ENCODE peak calls at places on chromosomes 11 and 22, in seven cellular contexts. One of them, this sample, is unnamed.
A peak's percentile ranks its signal among the peaks of the same experiment; 100 is the strongest.

GRCh38 chr22:41106122-41106968 is 14.0 kb downstream of the EP300 start:
- DNase-seq in colonic mucosa: no peak
- DNase-seq in Calu3: no peak
- DNase-seq in SK-N-SH: no peak
- DNase-seq in transverse colon: no peak
- DNase-seq in breast epithelium: no peak
- DNase-seq in GM20000: no peak
- DNase-seq in this sample: peak; percentile 16

GRCh38 chr11:78226684-78227680 is 38.3 kb downstream of the USP35 start:
- DNase-seq in GM20000: peak; percentile 35
- DNase-seq in Calu3: no peak
- DNase-seq in SK-N-SH: no peak
- DNase-seq in colonic mucosa: no peak
- DNase-seq in transverse colon: no peak
- DNase-seq in breast epithelium: no peak
- DNase-seq in this sample: no peak

GRCh38 chr22:19516378-19517170 is 7.6 kb downstream of the CLDN5 start:
- DNase-seq in transverse colon: no peak
- DNase-seq in breast epithelium: no peak
- DNase-seq in colonic mucosa: no peak
- DNase-seq in Calu3: no peak
- DNase-seq in GM20000: no peak
- DNase-seq in SK-N-SH: no peak
- DNase-seq in this sample: no peak

GRCh38 chr11:74449369-74449931 is 17.9 kb downstream of the KCNE3 start:
- DNase-seq in transverse colon: peak; percentile 39
- DNase-seq in Calu3: peak; percentile 60
- DNase-seq in GM20000: peak; percentile 68
- DNase-seq in breast epithelium: no peak
- DNase-seq in colonic mucosa: peak; percentile 63
- DNase-seq in SK-N-SH: peak; percentile 56
- DNase-seq in this sample: peak; percentile 81

GRCh38 chr22:19524170-19525115 is at the start of gene CLDN5:
- DNase-seq in breast epithelium: peak; percentile 59
- DNase-seq in GM20000: peak; percentile 54
- DNase-seq in Calu3: no peak
- DNase-seq in SK-N-SH: peak; percentile 89
- DNase-seq in colonic mucosa: no peak
- DNase-seq in transverse colon: no peak
- DNase-seq in this sample: peak; percentile 9

GRCh38 chr22:32067613-32068012 is 24.6 kb downstream of the SLC5A1 start:
- DNase-seq in colonic mucosa: no peak
- DNase-seq in Calu3: no peak
- DNase-seq in transverse colon: no peak
- DNase-seq in breast epithelium: no peak
- DNase-seq in GM20000: no peak
- DNase-seq in SK-N-SH: no peak
- DNase-seq in this sample: no peak

GRCh38 chr11:31817054-31817620 is 6.0 kb upstream of the PAX6 start:
- DNase-seq in Calu3: no peak
- DNase-seq in breast epithelium: no peak
- DNase-seq in SK-N-SH: peak; percentile 38
- DNase-seq in transverse colon: no peak
- DNase-seq in colonic mucosa: no peak
- DNase-seq in GM20000: peak; percentile 60
- DNase-seq in this sample: no peak

GRCh38 chr22:32164084-32164894 is 5.2 kb upstream of the C22orf42 start:
- DNase-seq in breast epithelium: no peak
- DNase-seq in GM20000: no peak
- DNase-seq in transverse colon: no peak
- DNase-seq in Calu3: no peak
- DNase-seq in SK-N-SH: no peak
- DNase-seq in colonic mucosa: no peak
- DNase-seq in this sample: no peak

GRCh38 chr22:42399315-42400271 is 32.6 kb downstream of the NFAM1 start:
- DNase-seq in SK-N-SH: peak; percentile 81
- DNase-seq in breast epithelium: no peak
- DNase-seq in Calu3: no peak
- DNase-seq in transverse colon: peak; percentile 40
- DNase-seq in colonic mucosa: peak; percentile 36
- DNase-seq in GM20000: no peak
- DNase-seq in this sample: peak; percentile 10

GRCh38 chr22:31177420-31178162 is 17.6 kb downstream of the RNF185 start:
- DNase-seq in colonic mucosa: no peak
- DNase-seq in transverse colon: no peak
- DNase-seq in SK-N-SH: no peak
- DNase-seq in Calu3: no peak
- DNase-seq in breast epithelium: no peak
- DNase-seq in GM20000: no peak
- DNase-seq in this sample: peak; percentile 87

GRCh38 chr11:15158351-15159015 is 43.8 kb downstream of the INSC start:
- DNase-seq in GM20000: no peak
- DNase-seq in transverse colon: no peak
- DNase-seq in Calu3: no peak
- DNase-seq in colonic mucosa: no peak
- DNase-seq in breast epithelium: no peak
- DNase-seq in SK-N-SH: no peak
- DNase-seq in this sample: peak; percentile 59

GRCh38 chr11:96393753-96394348 is 4.0 kb downstream of the JRKL start:
- DNase-seq in GM20000: peak; percentile 31
- DNase-seq in SK-N-SH: peak; percentile 45
- DNase-seq in transverse colon: no peak
- DNase-seq in colonic mucosa: no peak
- DNase-seq in breast epithelium: no peak
- DNase-seq in Calu3: no peak
- DNase-seq in this sample: peak; percentile 61

GRCh38 chr11:79060081-79060480 is 380.7 kb downstream of the TENM4 start:
- DNase-seq in transverse colon: no peak
- DNase-seq in colonic mucosa: no peak
- DNase-seq in SK-N-SH: peak; percentile 57
- DNase-seq in GM20000: no peak
- DNase-seq in Calu3: no peak
- DNase-seq in breast epithelium: no peak
- DNase-seq in this sample: no peak

GRCh38 chr11:78365381-78365792 is 52.2 kb downstream of the GAB2 start:
- DNase-seq in breast epithelium: no peak
- DNase-seq in transverse colon: no peak
- DNase-seq in Calu3: peak; percentile 61
- DNase-seq in colonic mucosa: no peak
- DNase-seq in SK-N-SH: no peak
- DNase-seq in GM20000: no peak
- DNase-seq in this sample: no peak

GRCh38 chr11:13761712-13762111 is 93.2 kb downstream of the FAR1 start:
- DNase-seq in transverse colon: no peak
- DNase-seq in Calu3: no peak
- DNase-seq in GM20000: no peak
- DNase-seq in colonic mucosa: no peak
- DNase-seq in breast epithelium: no peak
- DNase-seq in SK-N-SH: no peak
- DNase-seq in this sample: no peak

GRCh38 chr11:67393437-67393836 is 1.7 kb downstream of the RAD9A start:
- DNase-seq in SK-N-SH: no peak
- DNase-seq in transverse colon: no peak
- DNase-seq in breast epithelium: no peak
- DNase-seq in colonic mucosa: no peak
- DNase-seq in Calu3: no peak
- DNase-seq in GM20000: no peak
- DNase-seq in this sample: no peak

GRCh38 chr11:65425105-65425970 is 2.7 kb downstream of the NEAT1 start:
- DNase-seq in transverse colon: peak; percentile 69
- DNase-seq in Calu3: peak; percentile 62
- DNase-seq in SK-N-SH: no peak
- DNase-seq in breast epithelium: peak; percentile 51
- DNase-seq in colonic mucosa: peak; percentile 73
- DNase-seq in GM20000: peak; percentile 32
- DNase-seq in this sample: peak; percentile 74

GRCh38 chr11:44556735-44557409 is 8.6 kb upstream of the CD82 start:
- DNase-seq in breast epithelium: no peak
- DNase-seq in SK-N-SH: no peak
- DNase-seq in transverse colon: peak; percentile 65
- DNase-seq in colonic mucosa: peak; percentile 72
- DNase-seq in Calu3: peak; percentile 70
- DNase-seq in GM20000: no peak
- DNase-seq in this sample: peak; percentile 63

DNA sequence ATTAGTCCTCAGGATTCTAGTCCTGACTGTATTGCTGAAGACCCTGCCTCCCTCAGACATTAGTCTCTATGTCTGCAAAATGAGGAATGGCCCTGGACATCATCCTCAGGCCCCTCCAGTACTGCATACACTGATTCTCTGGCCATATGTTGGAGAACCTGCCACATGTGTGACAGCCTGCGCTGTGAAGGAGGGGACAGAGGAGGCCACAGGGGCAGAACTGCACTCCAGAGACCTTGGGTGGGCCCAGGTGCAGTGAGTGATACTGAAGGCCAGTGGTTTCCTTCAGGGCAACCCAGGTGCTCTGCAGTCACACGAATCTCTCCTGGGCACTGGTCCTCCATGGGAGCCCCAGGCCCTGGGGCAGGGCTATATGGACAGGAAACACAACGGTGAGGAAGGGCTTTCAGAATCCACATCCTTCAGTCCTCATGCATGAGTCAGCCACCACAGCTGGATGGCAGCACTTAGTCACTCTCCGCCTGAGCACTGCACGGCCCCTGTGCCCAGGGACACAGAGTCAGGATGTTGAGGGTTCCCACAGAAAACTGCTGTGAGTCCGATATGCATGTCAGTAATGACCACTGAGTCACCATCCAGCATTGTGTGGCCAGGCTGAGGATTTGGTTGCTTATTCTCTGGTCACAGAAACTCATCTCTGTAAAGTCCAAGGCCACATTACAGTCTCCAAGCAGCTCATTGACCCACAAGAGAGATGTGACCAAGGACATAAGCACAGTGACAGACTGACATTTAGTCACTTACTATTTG is 39.7 kb downstream of the ME3 start:
- DNase-seq in SK-N-SH: peak; percentile 8
- DNase-seq in breast epithelium: no peak
- DNase-seq in Calu3: peak; percentile 65
- DNase-seq in GM20000: no peak
- DNase-seq in colonic mucosa: no peak
- DNase-seq in transverse colon: no peak
- DNase-seq in this sample: peak; percentile 97
- TF ChIP-seq CTCF in SK-N-SH: peak; percentile 41
- TF ChIP-seq CTCF in breast epithelium: peak; percentile 11
- TF ChIP-seq CTCF in Calu3: no peak
- TF ChIP-seq CTCF in GM20000: no peak
- TF ChIP-seq CTCF in colonic mucosa: no peak
- TF ChIP-seq CTCF in transverse colon: no peak
- TF ChIP-seq CTCF in this sample: peak; percentile 37

DNA sequence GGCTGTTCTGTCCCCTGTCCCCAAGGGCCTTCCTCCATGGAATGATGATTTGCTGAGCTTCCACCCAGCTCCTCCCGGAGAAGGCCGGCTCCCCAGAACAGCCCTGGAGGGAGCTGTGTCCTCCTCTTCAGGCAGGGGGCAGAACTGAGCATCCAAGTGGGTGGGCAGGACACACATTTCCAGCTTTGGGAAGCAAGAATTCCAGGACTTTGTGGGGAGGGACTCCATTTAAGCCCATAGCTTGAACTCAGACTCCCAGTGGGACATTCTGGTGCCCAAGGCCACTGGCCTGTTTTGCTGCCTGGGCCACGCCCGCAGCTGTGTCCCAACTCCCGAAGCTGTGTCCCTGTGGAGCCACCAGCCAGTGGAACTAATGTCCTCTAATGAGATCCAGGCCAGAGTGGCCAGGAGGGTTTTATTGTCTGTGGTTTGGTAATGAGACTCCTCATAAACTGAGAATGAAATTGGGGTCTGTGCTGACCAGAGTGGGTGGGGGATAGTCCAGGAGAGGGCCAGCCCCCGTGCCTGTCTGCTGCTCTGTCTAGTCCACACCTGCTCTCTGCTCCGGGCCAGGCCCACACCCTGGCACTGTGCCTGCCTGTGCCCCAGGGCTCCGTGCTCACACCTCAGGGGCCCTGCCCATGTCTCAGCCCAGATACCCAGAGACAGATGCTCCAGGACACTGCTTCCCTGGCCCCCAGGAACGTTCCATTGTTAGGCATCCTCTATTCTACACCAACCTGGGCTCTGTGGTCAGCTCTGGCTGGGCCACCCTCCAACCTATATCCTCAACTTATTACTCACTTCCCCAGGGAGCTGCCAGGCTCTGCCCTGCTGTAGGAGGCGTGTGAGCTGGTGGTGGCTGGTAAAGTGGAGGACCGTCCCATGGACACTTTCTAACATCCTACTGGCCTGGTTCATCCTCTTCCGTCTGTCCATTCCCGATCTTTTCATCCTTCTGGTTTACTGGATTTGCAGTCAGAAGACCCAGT is 7.6 kb downstream of the NECTIN1 start:
- DNase-seq in SK-N-SH: peak; percentile 75
- DNase-seq in transverse colon: no peak
- DNase-seq in GM20000: no peak
- DNase-seq in colonic mucosa: peak; percentile 52
- DNase-seq in breast epithelium: no peak
- DNase-seq in Calu3: peak; percentile 14
- DNase-seq in this sample: no peak
- TF ChIP-seq CTCF in SK-N-SH: peak; percentile 47
- TF ChIP-seq CTCF in transverse colon: peak; percentile 27
- TF ChIP-seq CTCF in GM20000: peak; percentile 42
- TF ChIP-seq CTCF in colonic mucosa: peak; percentile 50
- TF ChIP-seq CTCF in breast epithelium: peak; percentile 25
- TF ChIP-seq CTCF in Calu3: peak; percentile 20
- TF ChIP-seq CTCF in this sample: peak; percentile 50

DNA sequence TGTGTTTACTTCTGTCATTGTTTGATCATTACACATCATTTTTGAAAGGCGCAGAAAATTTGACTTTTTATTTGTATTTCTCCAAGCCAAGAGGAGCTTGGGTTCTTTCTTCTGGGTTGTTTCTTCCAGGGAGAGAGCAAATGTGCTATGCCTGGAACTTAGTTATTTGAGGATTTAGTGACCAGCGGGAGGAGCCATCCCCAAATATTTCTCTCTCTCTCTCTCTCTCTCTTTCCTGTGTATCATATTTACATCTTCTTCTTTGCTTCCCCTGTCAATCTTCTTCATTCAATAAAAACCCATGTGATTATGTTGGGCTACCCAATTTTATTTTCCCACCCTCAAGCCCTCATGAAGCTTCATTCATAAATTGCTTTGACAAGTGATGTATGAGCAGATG is 534.5 kb downstream of the LRRC4C start:
- DNase-seq in GM20000: no peak
- DNase-seq in colonic mucosa: no peak
- DNase-seq in breast epithelium: no peak
- DNase-seq in transverse colon: no peak
- DNase-seq in SK-N-SH: no peak
- DNase-seq in Calu3: no peak
- DNase-seq in this sample: no peak
- TF ChIP-seq CTCF in GM20000: no peak
- TF ChIP-seq CTCF in colonic mucosa: no peak
- TF ChIP-seq CTCF in breast epithelium: no peak
- TF ChIP-seq CTCF in transverse colon: no peak
- TF ChIP-seq CTCF in SK-N-SH: no peak
- TF ChIP-seq CTCF in Calu3: no peak
- TF ChIP-seq CTCF in this sample: no peak

DNA sequence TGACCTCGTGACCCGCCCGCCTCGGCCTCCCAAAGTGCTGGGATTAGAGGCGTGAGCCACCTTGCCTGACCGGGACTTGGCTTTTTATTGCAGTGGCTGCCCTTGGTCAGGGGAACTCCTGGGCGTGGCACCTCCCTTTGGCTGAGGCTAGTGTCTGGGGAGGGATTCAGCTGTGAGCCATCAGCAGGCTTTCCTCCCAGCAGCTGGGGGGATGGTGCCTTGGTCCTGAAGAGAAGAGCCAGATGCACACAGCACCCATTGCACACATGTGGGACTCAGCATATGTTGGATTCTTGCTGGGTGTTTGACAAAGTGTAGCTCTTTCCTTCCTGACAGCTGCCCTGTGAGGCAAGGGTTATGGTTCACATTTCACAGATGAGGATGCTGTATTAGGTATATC is 8.4 kb downstream of the CYTH4 start:
- DNase-seq in colonic mucosa: no peak
- DNase-seq in breast epithelium: no peak
- DNase-seq in Calu3: no peak
- DNase-seq in GM20000: no peak
- DNase-seq in transverse colon: no peak
- DNase-seq in SK-N-SH: no peak
- DNase-seq in this sample: no peak
- TF ChIP-seq CTCF in colonic mucosa: no peak
- TF ChIP-seq CTCF in breast epithelium: no peak
- TF ChIP-seq CTCF in Calu3: no peak
- TF ChIP-seq CTCF in GM20000: no peak
- TF ChIP-seq CTCF in transverse colon: no peak
- TF ChIP-seq CTCF in SK-N-SH: no peak
- TF ChIP-seq CTCF in this sample: no peak

This sample was measured in astrocyte of the spinal cord.